ENCODE peak calls at places on chromosomes 16 and 17, in five cellular contexts. B is stimulated activated CD4-positive, alpha-beta T cell treated with anti-CD3 and anti-CD28 coated beads, Interleukin-12 subunit alpha, Interleukin-12 subunit beta, amount 100 ng/mL, for 4 hours; O is HTR-8/SVneo; E is MV-4-11; H is fibroblast of the aortic adventitia. V is an unnamed sample.

GRCh38 chr17:50056217-50056960 is 479 bp downstream of the ITGA3 start:
- DNase-seq in B (peak), O (no peak), E (no peak), H (peak), V (peak)

GRCh38 chr16:58850627-58851024 is 116.5 kb upstream of the GOT2 start:
- DNase-seq in B (no peak), O (no peak), E (no peak), H (no peak), V (no peak)

GRCh38 chr17:79988163-79988971 is 47.3 kb downstream of the TBC1D16 start:
- DNase-seq in B (no peak), O (no peak), E (no peak), H (peak), V (no peak)

GRCh38 chr17:74199306-74200092 is 4.0 kb upstream of the RPL38 start:
- DNase-seq in B (peak), O (peak), E (peak), H (peak), V (peak)

GRCh38 chr17:81184596-81184995 is 18.6 kb upstream of the AATK start:
- DNase-seq in B (no peak), O (no peak), E (no peak), H (no peak), V (no peak)

GRCh38 chr17:67994827-67995567 is 1.3 kb downstream of the C17orf58 start:
- DNase-seq in B (no peak), O (peak), E (peak), H (peak), V (no peak)

GRCh38 chr16:51147776-51148673 is 3.0 kb downstream of the SALL1 start:
- DNase-seq in B (no peak), O (no peak), E (no peak), H (no peak), V (no peak)

GRCh38 chr17:21199311-21199710 is 14.7 kb downstream of the TMEM11 start:
- DNase-seq in B (no peak), O (no peak), E (peak), H (peak), V (no peak)

GRCh38 chr17:37047631-37048104 is 98.9 kb downstream of the AATF start:
- DNase-seq in B (peak), O (peak), E (peak), H (peak), V (peak)

GRCh38 chr16:19245326-19245925 is 40.1 kb upstream of the CLEC19A start:
- DNase-seq in B (no peak), O (no peak), E (no peak), H (no peak), V (no peak)

GRCh38 chr16:23071202-23072083 is 77.8 kb downstream of the USP31 start:
- DNase-seq in B (no peak), O (no peak), E (peak), H (peak), V (no peak)